ENCODE peak calls at places on chromosome 18, in seven cellular contexts. One of them, this sample, is unnamed.

GRCh38 chr18:55405655-55406373 is 182.2 kb downstream of the TCF4 start:
- DNase-seq in colonic mucosa: peak; percentile 47
- DNase-seq in cardiac muscle cell: peak; percentile 55
- DNase-seq in fibroblast of lung: peak; percentile 96
- DNase-seq in endothelial cell of umbilical vein: peak; percentile 97
- DNase-seq in trophoblast cell: no peak
- DNase-seq in Panc1: no peak
- DNase-seq in this sample: no peak

GRCh38 chr18:79528296-79528695 is 132.6 kb downstream of the NFATC1 start:
- DNase-seq in colonic mucosa: no peak
- DNase-seq in Panc1: no peak
- DNase-seq in cardiac muscle cell: no peak
- DNase-seq in fibroblast of lung: no peak
- DNase-seq in trophoblast cell: no peak
- DNase-seq in endothelial cell of umbilical vein: no peak
- DNase-seq in this sample: no peak

GRCh38 chr18:36786686-36787085 is 42.1 kb downstream of the TPGS2 start:
- DNase-seq in trophoblast cell: peak; percentile 61
- DNase-seq in endothelial cell of umbilical vein: peak; percentile 6
- DNase-seq in colonic mucosa: no peak
- DNase-seq in cardiac muscle cell: no peak
- DNase-seq in fibroblast of lung: peak; percentile 53
- DNase-seq in Panc1: no peak
- DNase-seq in this sample: no peak

GRCh38 chr18:46950064-46950656 is 32.8 kb downstream of the KATNAL2 start:
- DNase-seq in colonic mucosa: no peak
- DNase-seq in endothelial cell of umbilical vein: peak; percentile 24
- DNase-seq in cardiac muscle cell: peak; percentile 32
- DNase-seq in trophoblast cell: no peak
- DNase-seq in Panc1: no peak
- DNase-seq in fibroblast of lung: peak; percentile 24
- DNase-seq in this sample: no peak

GRCh38 chr18:22165603-22166069 is 3.8 kb upstream of the GATA6 start:
- DNase-seq in endothelial cell of umbilical vein: no peak
- DNase-seq in colonic mucosa: no peak
- DNase-seq in cardiac muscle cell: peak; percentile 39
- DNase-seq in fibroblast of lung: no peak
- DNase-seq in trophoblast cell: no peak
- DNase-seq in Panc1: no peak
- DNase-seq in this sample: no peak

GRCh38 chr18:44876024-44876423 is 195.3 kb downstream of the SETBP1 start:
- DNase-seq in cardiac muscle cell: no peak
- DNase-seq in Panc1: no peak
- DNase-seq in endothelial cell of umbilical vein: no peak
- DNase-seq in fibroblast of lung: no peak
- DNase-seq in trophoblast cell: no peak
- DNase-seq in colonic mucosa: no peak
- DNase-seq in this sample: no peak

GRCh38 chr18:34709104-34709503 is 994 bp upstream of the DTNA start:
- DNase-seq in endothelial cell of umbilical vein: no peak
- DNase-seq in cardiac muscle cell: no peak
- DNase-seq in colonic mucosa: no peak
- DNase-seq in trophoblast cell: peak; percentile 25
- DNase-seq in fibroblast of lung: peak; percentile 91
- DNase-seq in Panc1: no peak
- DNase-seq in this sample: no peak

GRCh38 chr18:43271593-43272432 is 5.5 kb downstream of the SYT4 start:
- DNase-seq in cardiac muscle cell: peak; percentile 52
- DNase-seq in fibroblast of lung: peak; percentile 76
- DNase-seq in endothelial cell of umbilical vein: peak; percentile 63
- DNase-seq in trophoblast cell: no peak
- DNase-seq in colonic mucosa: peak; percentile 23
- DNase-seq in Panc1: peak; percentile 32
- DNase-seq in this sample: no peak

GRCh38 chr18:79481041-79481790 is 85.5 kb downstream of the NFATC1 start:
- DNase-seq in trophoblast cell: no peak
- DNase-seq in colonic mucosa: no peak
- DNase-seq in fibroblast of lung: no peak
- DNase-seq in Panc1: no peak
- DNase-seq in cardiac muscle cell: no peak
- DNase-seq in endothelial cell of umbilical vein: no peak
- DNase-seq in this sample: no peak

GRCh38 chr18:55353806-55354205 is 234.2 kb downstream of the TCF4 start:
- DNase-seq in trophoblast cell: no peak
- DNase-seq in cardiac muscle cell: no peak
- DNase-seq in endothelial cell of umbilical vein: no peak
- DNase-seq in colonic mucosa: no peak
- DNase-seq in Panc1: no peak
- DNase-seq in fibroblast of lung: no peak
- DNase-seq in this sample: no peak

GRCh38 chr18:57057890-57058289 is 89.0 kb upstream of the BOD1L2 start:
- DNase-seq in fibroblast of lung: no peak
- DNase-seq in colonic mucosa: no peak
- DNase-seq in endothelial cell of umbilical vein: no peak
- DNase-seq in Panc1: no peak
- DNase-seq in cardiac muscle cell: no peak
- DNase-seq in trophoblast cell: no peak
- DNase-seq in this sample: no peak

GRCh38 chr18:78305789-78306188 is 673.8 kb upstream of the SALL3 start:
- DNase-seq in colonic mucosa: no peak
- DNase-seq in trophoblast cell: no peak
- DNase-seq in endothelial cell of umbilical vein: no peak
- DNase-seq in Panc1: no peak
- DNase-seq in fibroblast of lung: no peak
- DNase-seq in cardiac muscle cell: no peak
- DNase-seq in this sample: no peak

GRCh38 chr18:39414009-39414700 is 1848.6 kb upstream of the CELF4 start:
- DNase-seq in endothelial cell of umbilical vein: peak; percentile 86
- DNase-seq in Panc1: peak; percentile 61
- DNase-seq in cardiac muscle cell: no peak
- DNase-seq in fibroblast of lung: peak; percentile 45
- DNase-seq in colonic mucosa: no peak
- DNase-seq in trophoblast cell: no peak
- DNase-seq in this sample: no peak

GRCh38 chr18:77857926-77858325 is 608.3 kb downstream of the GALR1 start:
- DNase-seq in fibroblast of lung: no peak
- DNase-seq in endothelial cell of umbilical vein: no peak
- DNase-seq in colonic mucosa: no peak
- DNase-seq in Panc1: no peak
- DNase-seq in trophoblast cell: no peak
- DNase-seq in cardiac muscle cell: no peak
- DNase-seq in this sample: no peak

GRCh38 chr18:10329116-10329515 is 125.3 kb upstream of the APCDD1 start:
- DNase-seq in colonic mucosa: no peak
- DNase-seq in cardiac muscle cell: no peak
- DNase-seq in Panc1: no peak
- DNase-seq in trophoblast cell: no peak
- DNase-seq in fibroblast of lung: peak; percentile 11
- DNase-seq in endothelial cell of umbilical vein: no peak
- DNase-seq in this sample: no peak

GRCh38 chr18:8262221-8262620 is 347.0 kb upstream of the RAB12 start:
- DNase-seq in trophoblast cell: no peak
- DNase-seq in colonic mucosa: no peak
- DNase-seq in cardiac muscle cell: peak; percentile 41
- DNase-seq in endothelial cell of umbilical vein: no peak
- DNase-seq in fibroblast of lung: no peak
- DNase-seq in Panc1: no peak
- DNase-seq in this sample: no peak

GRCh38 chr18:41690332-41691110 is 264.5 kb upstream of the PIK3C3 start:
- DNase-seq in fibroblast of lung: peak; percentile 44
- DNase-seq in endothelial cell of umbilical vein: no peak
- DNase-seq in colonic mucosa: no peak
- DNase-seq in cardiac muscle cell: peak; percentile 23
- DNase-seq in trophoblast cell: no peak
- DNase-seq in Panc1: no peak
- DNase-seq in this sample: no peak

GRCh38 chr18:44917184-44917864 is 236.6 kb downstream of the SETBP1 start:
- DNase-seq in endothelial cell of umbilical vein: no peak
- DNase-seq in cardiac muscle cell: no peak
- DNase-seq in fibroblast of lung: peak; percentile 51
- DNase-seq in Panc1: no peak
- DNase-seq in trophoblast cell: no peak
- DNase-seq in colonic mucosa: no peak
- DNase-seq in this sample: no peak

GRCh38 chr18:60508108-60508507 is 135.5 kb upstream of the MC4R start:
- DNase-seq in colonic mucosa: no peak
- DNase-seq in fibroblast of lung: no peak
- DNase-seq in Panc1: no peak
- DNase-seq in trophoblast cell: no peak
- DNase-seq in endothelial cell of umbilical vein: no peak
- DNase-seq in cardiac muscle cell: no peak
- DNase-seq in this sample: no peak

GRCh38 chr18:72613589-72613988 is 69.4 kb upstream of the CBLN2 start:
- DNase-seq in fibroblast of lung: no peak
- DNase-seq in colonic mucosa: no peak
- DNase-seq in cardiac muscle cell: no peak
- DNase-seq in trophoblast cell: no peak
- DNase-seq in Panc1: no peak
- DNase-seq in endothelial cell of umbilical vein: no peak
- DNase-seq in this sample: no peak

GRCh38 chr18:62977512-62977911 is 262.2 kb downstream of the PHLPP1 start:
- DNase-seq in trophoblast cell: no peak
- DNase-seq in endothelial cell of umbilical vein: peak; percentile 25
- DNase-seq in colonic mucosa: no peak
- DNase-seq in fibroblast of lung: no peak
- DNase-seq in Panc1: no peak
- DNase-seq in cardiac muscle cell: no peak
- DNase-seq in this sample: no peak
- H3K27ac ChIP-seq in trophoblast cell: no peak overlapping the region
- H3K27ac ChIP-seq in endothelial cell of umbilical vein: no peak overlapping the region
- H3K27ac ChIP-seq in colonic mucosa: no peak overlapping the region
- H3K27ac ChIP-seq in fibroblast of lung: no peak overlapping the region
- H3K27ac ChIP-seq in Panc1: no peak overlapping the region
- H3K27ac ChIP-seq in cardiac muscle cell: no peak overlapping the region
- H3K27ac ChIP-seq in this sample: no peak overlapping the region

GRCh38 chr18:31274915-31275314 is 43.0 kb upstream of the DSG1 start:
- DNase-seq in Panc1: no peak
- DNase-seq in trophoblast cell: no peak
- DNase-seq in endothelial cell of umbilical vein: peak; percentile 30
- DNase-seq in fibroblast of lung: peak; percentile 9
- DNase-seq in colonic mucosa: peak; percentile 86
- DNase-seq in cardiac muscle cell: no peak
- DNase-seq in this sample: no peak
- H3K4me1 ChIP-seq in Panc1: no peaks in the 10 kb centered on the region
- H3K4me1 ChIP-seq in trophoblast cell: peaks cover 6% of the 10 kb centered on the region
- H3K4me1 ChIP-seq in endothelial cell of umbilical vein: peaks cover 4% of the 10 kb centered on the region
- H3K4me1 ChIP-seq in fibroblast of lung: no peaks in the 10 kb centered on the region
- H3K4me1 ChIP-seq in colonic mucosa: peaks cover 7% of the 10 kb centered on the region
- H3K4me1 ChIP-seq in cardiac muscle cell: peaks cover 6% of the 10 kb centered on the region
- H3K4me1 ChIP-seq in this sample: no peaks in the 10 kb centered on the region

GRCh38 chr18:21105936-21106335 is 5.7 kb downstream of the ROCK1 start:
- DNase-seq in Panc1: no peak
- DNase-seq in trophoblast cell: no peak
- DNase-seq in colonic mucosa: no peak
- DNase-seq in endothelial cell of umbilical vein: no peak
- DNase-seq in cardiac muscle cell: no peak
- DNase-seq in fibroblast of lung: no peak
- DNase-seq in this sample: no peak
- H3K4me3 ChIP-seq in Panc1: no peak overlapping the region
- H3K4me3 ChIP-seq in trophoblast cell: no peak overlapping the region
- H3K4me3 ChIP-seq in colonic mucosa: no peak overlapping the region
- H3K4me3 ChIP-seq in endothelial cell of umbilical vein: no peak overlapping the region
- H3K4me3 ChIP-seq in cardiac muscle cell: no peak overlapping the region
- H3K4me3 ChIP-seq in fibroblast of lung: no peak overlapping the region
- H3K4me3 ChIP-seq in this sample: no peak overlapping the region

GRCh38 chr18:51032193-51032592 is 2.2 kb downstream of the SMAD4 start:
- DNase-seq in endothelial cell of umbilical vein: no peak
- DNase-seq in fibroblast of lung: no peak
- DNase-seq in Panc1: no peak
- DNase-seq in cardiac muscle cell: no peak
- DNase-seq in trophoblast cell: no peak
- DNase-seq in colonic mucosa: no peak
- DNase-seq in this sample: no peak
- H3K27ac ChIP-seq in endothelial cell of umbilical vein: no peak overlapping the region
- H3K27ac ChIP-seq in fibroblast of lung: no peak overlapping the region
- H3K27ac ChIP-seq in Panc1: peak overlapping the region; percentile 18
- H3K27ac ChIP-seq in cardiac muscle cell: no peak overlapping the region
- H3K27ac ChIP-seq in trophoblast cell: no peak overlapping the region
- H3K27ac ChIP-seq in colonic mucosa: no peak overlapping the region
- H3K27ac ChIP-seq in this sample: no peak overlapping the region

This sample was measured in naive thymus-derived CD4-positive, alpha-beta T cell.